ENCODE peak calls at places on chromosomes 4 and X, in seven cellular contexts. One of them, this sample, is unnamed.

GRCh38 chrX:125681058-125681457 is 361.4 kb downstream of the TEX13C start:
- DNase-seq in HepG2: no peak
- DNase-seq in esophagus muscularis mucosa: no peak
- DNase-seq in IMR-90: no peak
- DNase-seq in adrenal gland: no peak
- DNase-seq in A549: no peak
- DNase-seq in HCT116: no peak
- DNase-seq in this sample: no peak

GRCh38 chrX:96372313-96373046 is 312.2 kb upstream of the DIAPH2 start:
- DNase-seq in A549: peak
- DNase-seq in HCT116: peak
- DNase-seq in IMR-90: peak
- DNase-seq in adrenal gland: peak
- DNase-seq in HepG2: peak
- DNase-seq in esophagus muscularis mucosa: no peak
- DNase-seq in this sample: peak

GRCh38 chrX:134443020-134443419 is 16.9 kb upstream of the HPRT1 start:
- DNase-seq in HCT116: no peak
- DNase-seq in esophagus muscularis mucosa: no peak
- DNase-seq in adrenal gland: no peak
- DNase-seq in HepG2: no peak
- DNase-seq in A549: no peak
- DNase-seq in IMR-90: no peak
- DNase-seq in this sample: no peak

GRCh38 chr4:76969941-76970529 is 20.5 kb downstream of the SEPTIN11 start:
- DNase-seq in adrenal gland: no peak
- DNase-seq in IMR-90: no peak
- DNase-seq in HCT116: no peak
- DNase-seq in HepG2: no peak
- DNase-seq in esophagus muscularis mucosa: no peak
- DNase-seq in A549: no peak
- DNase-seq in this sample: no peak

GRCh38 chrX:71666240-71667223 is 814 bp upstream of the LOC101059915 start:
- DNase-seq in A549: no peak
- DNase-seq in esophagus muscularis mucosa: no peak
- DNase-seq in HepG2: no peak
- DNase-seq in IMR-90: no peak
- DNase-seq in HCT116: no peak
- DNase-seq in adrenal gland: no peak
- DNase-seq in this sample: no peak

GRCh38 chr4:103499094-103499493 is 220.7 kb downstream of the TACR3 start:
- DNase-seq in A549: no peak
- DNase-seq in HepG2: no peak
- DNase-seq in IMR-90: no peak
- DNase-seq in adrenal gland: no peak
- DNase-seq in HCT116: no peak
- DNase-seq in esophagus muscularis mucosa: no peak
- DNase-seq in this sample: no peak

GRCh38 chr4:40699648-40700047 is 50.1 kb upstream of the NSUN7 start:
- DNase-seq in HCT116: no peak
- DNase-seq in A549: no peak
- DNase-seq in adrenal gland: no peak
- DNase-seq in esophagus muscularis mucosa: no peak
- DNase-seq in HepG2: no peak
- DNase-seq in IMR-90: peak
- DNase-seq in this sample: no peak

GRCh38 chrX:108701633-108702032 is 34.7 kb downstream of the IRS4 start:
- DNase-seq in IMR-90: no peak
- DNase-seq in A549: no peak
- DNase-seq in HCT116: no peak
- DNase-seq in esophagus muscularis mucosa: no peak
- DNase-seq in adrenal gland: no peak
- DNase-seq in HepG2: no peak
- DNase-seq in this sample: no peak

GRCh38 chr4:8754634-8755589 is 116.7 kb downstream of the HMX1 start:
- DNase-seq in IMR-90: no peak
- DNase-seq in HCT116: no peak
- DNase-seq in A549: no peak
- DNase-seq in adrenal gland: no peak
- DNase-seq in esophagus muscularis mucosa: no peak
- DNase-seq in HepG2: no peak
- DNase-seq in this sample: no peak

GRCh38 chrX:1601768-1602085 is 10.3 kb downstream of the AKAP17A start:
- DNase-seq in IMR-90: no peak
- DNase-seq in HepG2: no peak
- DNase-seq in A549: no peak
- DNase-seq in adrenal gland: no peak
- DNase-seq in esophagus muscularis mucosa: no peak
- DNase-seq in HCT116: no peak
- DNase-seq in this sample: no peak

GRCh38 chrX:9912341-9912740 is 54.8 kb upstream of the CLDN34 start:
- DNase-seq in A549: no peak
- DNase-seq in HCT116: no peak
- DNase-seq in adrenal gland: no peak
- DNase-seq in HepG2: no peak
- DNase-seq in IMR-90: peak
- DNase-seq in esophagus muscularis mucosa: no peak
- DNase-seq in this sample: peak

GRCh38 chr4:108118505-108118904 is 50.2 kb downstream of the LEF1 start:
- DNase-seq in HCT116: no peak
- DNase-seq in A549: peak
- DNase-seq in adrenal gland: no peak
- DNase-seq in HepG2: peak
- DNase-seq in esophagus muscularis mucosa: no peak
- DNase-seq in IMR-90: no peak
- DNase-seq in this sample: no peak

GRCh38 chr4:1155314-1155713 is 17.1 kb downstream of the SPON2 start:
- DNase-seq in adrenal gland: no peak
- DNase-seq in HCT116: no peak
- DNase-seq in A549: no peak
- DNase-seq in HepG2: no peak
- DNase-seq in esophagus muscularis mucosa: peak
- DNase-seq in IMR-90: no peak
- DNase-seq in this sample: peak

GRCh38 chrX:68719904-68720614 is 72.6 kb downstream of the STARD8 start:
- DNase-seq in esophagus muscularis mucosa: no peak
- DNase-seq in HCT116: no peak
- DNase-seq in HepG2: peak
- DNase-seq in IMR-90: no peak
- DNase-seq in A549: no peak
- DNase-seq in adrenal gland: peak
- DNase-seq in this sample: no peak

GRCh38 chr4:94653095-94653649 is 104.6 kb upstream of the BMPR1B start:
- DNase-seq in HCT116: no peak
- DNase-seq in IMR-90: no peak
- DNase-seq in A549: no peak
- DNase-seq in esophagus muscularis mucosa: no peak
- DNase-seq in adrenal gland: no peak
- DNase-seq in HepG2: no peak
- DNase-seq in this sample: no peak

DNA sequence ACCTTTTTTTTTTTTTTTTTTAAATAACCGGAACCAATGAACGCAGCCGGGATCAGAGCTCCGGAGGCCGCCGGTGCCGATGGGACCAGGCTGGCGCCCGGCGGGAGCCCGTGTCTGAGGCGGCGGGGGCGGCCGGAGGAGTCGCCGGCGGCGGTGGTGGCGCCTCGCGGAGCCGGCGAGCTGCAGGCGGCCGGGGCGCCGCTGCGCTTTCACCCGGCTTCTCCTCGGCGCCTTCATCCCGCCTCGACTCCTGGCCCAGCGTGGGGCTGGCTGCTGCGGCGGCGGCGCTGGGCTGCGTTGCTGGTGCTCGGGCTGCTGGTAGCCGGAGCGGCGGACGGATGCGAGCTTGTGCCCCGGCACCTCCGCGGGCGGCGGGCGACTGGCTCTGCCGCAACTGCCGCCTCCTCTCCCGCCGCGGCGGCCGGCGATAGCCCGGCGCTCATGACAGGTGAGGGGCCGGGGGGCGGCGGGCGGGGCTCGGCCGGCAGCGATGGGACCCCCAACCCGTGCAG is 337 bp downstream of the STIM2 start:
- DNase-seq in A549: no peak
- DNase-seq in adrenal gland: peak
- DNase-seq in esophagus muscularis mucosa: no peak
- DNase-seq in HCT116: no peak
- DNase-seq in HepG2: peak
- DNase-seq in IMR-90: peak
- DNase-seq in this sample: peak
- TF ChIP-seq POLR2A in A549: no peak
- TF ChIP-seq POLR2A in adrenal gland: no peak
- TF ChIP-seq POLR2A in esophagus muscularis mucosa: no peak
- TF ChIP-seq POLR2A in HCT116: no peak
- TF ChIP-seq POLR2A in HepG2: no peak
- TF ChIP-seq POLR2A in IMR-90: peak
- TF ChIP-seq POLR2A in this sample: no peak

GRCh38 chr4:120871173-120871572 is 51.4 kb downstream of the PRDM5 start:
- DNase-seq in A549: no peak
- DNase-seq in HCT116: no peak
- DNase-seq in esophagus muscularis mucosa: no peak
- DNase-seq in HepG2: no peak
- DNase-seq in IMR-90: no peak
- DNase-seq in adrenal gland: no peak
- DNase-seq in this sample: no peak
- TF ChIP-seq POLR2A in A549: no peak
- TF ChIP-seq POLR2A in HCT116: no peak
- TF ChIP-seq POLR2A in esophagus muscularis mucosa: no peak
- TF ChIP-seq POLR2A in HepG2: no peak
- TF ChIP-seq POLR2A in IMR-90: no peak
- TF ChIP-seq POLR2A in adrenal gland: no peak
- TF ChIP-seq POLR2A in this sample: no peak

DNA sequence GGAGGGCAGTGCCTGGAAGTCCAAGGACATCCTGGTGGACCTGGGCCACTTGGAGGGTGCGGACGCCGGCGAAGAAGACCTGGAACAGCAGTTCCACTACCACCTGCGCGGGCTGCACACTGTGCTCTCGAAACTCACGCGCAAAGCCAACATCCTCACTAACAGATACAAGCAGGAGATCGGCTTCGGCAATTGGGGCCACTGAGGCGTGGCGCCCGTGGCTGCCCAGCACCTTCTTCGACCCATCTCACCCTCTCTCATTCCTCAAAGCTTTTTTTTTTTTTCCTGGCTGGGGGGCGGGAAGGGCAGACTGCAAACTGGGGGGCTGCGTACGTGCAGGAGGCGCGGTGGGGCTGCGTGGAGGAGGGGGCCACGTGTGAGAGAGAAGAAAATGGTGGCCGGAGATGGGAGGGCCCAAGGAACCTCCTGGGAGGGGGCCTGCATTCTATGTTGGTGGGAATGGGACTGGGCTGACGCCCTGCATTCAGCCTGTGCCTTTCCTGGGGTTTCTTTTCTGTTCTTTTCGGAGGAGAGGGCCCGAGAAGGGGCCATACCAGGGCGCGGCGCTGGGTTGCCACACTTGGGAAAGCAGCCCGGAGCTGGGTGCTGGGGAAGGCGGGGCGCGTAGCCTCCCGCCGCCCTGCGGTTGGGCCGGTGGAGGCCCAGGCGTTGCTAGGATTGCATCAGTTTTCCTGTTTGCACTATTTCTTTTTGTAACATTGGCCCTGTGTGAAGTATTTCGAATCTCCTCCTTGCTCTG is 4.2 kb downstream of the MID1IP1 start:
- DNase-seq in esophagus muscularis mucosa: no peak
- DNase-seq in A549: peak
- DNase-seq in HCT116: no peak
- DNase-seq in HepG2: peak
- DNase-seq in IMR-90: peak
- DNase-seq in adrenal gland: peak
- DNase-seq in this sample: peak
- TF ChIP-seq POLR2A in esophagus muscularis mucosa: no peak
- TF ChIP-seq POLR2A in A549: no peak
- TF ChIP-seq POLR2A in HCT116: no peak
- TF ChIP-seq POLR2A in HepG2: no peak
- TF ChIP-seq POLR2A in IMR-90: no peak
- TF ChIP-seq POLR2A in adrenal gland: no peak
- TF ChIP-seq POLR2A in this sample: peak

GRCh38 chrX:41946230-41946629 is 22.9 kb upstream of the CASK start:
- DNase-seq in A549: no peak
- DNase-seq in HepG2: no peak
- DNase-seq in HCT116: no peak
- DNase-seq in esophagus muscularis mucosa: no peak
- DNase-seq in IMR-90: no peak
- DNase-seq in adrenal gland: no peak
- DNase-seq in this sample: no peak
- TF ChIP-seq POLR2A in A549: no peak
- TF ChIP-seq POLR2A in HepG2: no peak
- TF ChIP-seq POLR2A in HCT116: no peak
- TF ChIP-seq POLR2A in esophagus muscularis mucosa: no peak
- TF ChIP-seq POLR2A in IMR-90: no peak
- TF ChIP-seq POLR2A in adrenal gland: no peak
- TF ChIP-seq POLR2A in this sample: no peak

DNA sequence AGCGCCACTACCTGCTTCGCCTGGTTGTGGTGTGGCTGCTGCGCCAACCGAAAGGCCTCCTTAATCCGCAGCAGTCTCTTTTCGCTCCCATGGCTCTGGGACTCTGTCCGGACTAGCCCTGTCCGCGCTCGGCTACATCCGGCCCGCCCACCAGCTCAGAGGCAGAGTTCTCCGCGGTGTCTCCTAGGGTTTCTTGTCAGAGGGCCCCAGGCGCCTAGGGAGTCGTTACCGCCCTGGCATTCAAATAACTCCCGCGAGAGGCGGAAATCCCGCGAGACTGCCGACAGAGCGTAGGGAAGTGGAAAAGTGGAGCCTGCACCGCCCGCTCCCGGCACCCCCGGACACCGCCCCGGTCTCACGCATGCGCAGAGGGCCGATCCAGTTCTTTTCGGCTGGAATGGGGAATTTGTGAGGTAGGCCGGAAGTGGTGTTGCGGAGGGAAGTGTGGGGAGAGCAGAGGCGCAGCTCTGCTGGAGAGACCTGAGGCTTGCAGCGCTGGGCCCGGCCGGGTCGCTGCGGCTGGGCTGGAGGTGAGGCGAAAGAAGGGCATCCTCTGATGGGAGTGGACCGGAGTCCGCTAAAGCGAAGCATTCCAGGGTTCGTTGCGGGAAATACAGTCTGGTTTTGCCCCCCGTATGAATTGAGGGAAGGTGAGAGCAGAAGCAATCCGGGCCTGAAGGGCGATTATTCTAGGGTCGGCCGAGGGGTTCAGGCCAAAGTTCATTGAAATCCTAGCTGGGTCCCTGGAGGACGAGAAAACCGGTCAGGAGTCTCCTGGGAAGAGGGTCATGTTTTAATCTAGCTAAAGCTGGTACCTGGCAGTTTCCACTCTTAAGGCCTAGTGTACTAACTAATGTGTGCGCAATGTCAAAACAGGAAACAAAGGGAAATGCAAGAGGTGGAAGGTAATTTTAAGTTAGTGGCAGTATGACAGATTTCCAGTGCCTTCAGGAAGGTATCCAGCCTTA is at the start of gene FAM200B:
- DNase-seq in HepG2: peak
- DNase-seq in adrenal gland: peak
- DNase-seq in esophagus muscularis mucosa: peak
- DNase-seq in A549: peak
- DNase-seq in IMR-90: peak
- DNase-seq in HCT116: peak
- DNase-seq in this sample: peak
- TF ChIP-seq POLR2A in HepG2: peak
- TF ChIP-seq POLR2A in adrenal gland: peak
- TF ChIP-seq POLR2A in esophagus muscularis mucosa: peak
- TF ChIP-seq POLR2A in A549: peak
- TF ChIP-seq POLR2A in IMR-90: peak
- TF ChIP-seq POLR2A in HCT116: peak
- TF ChIP-seq POLR2A in this sample: peak

This sample was measured in thyroid gland.